ENCODE peak calls at places on chromosomes 12 and 14, in ten cellular contexts. C is hepatocyte, H is lower leg skin, G is stomach, L is Calu3, J is GM10248, X is colonic mucosa, N is GM23338, F is progenitor cell of endocrine pancreas, D is transverse colon. Z is an unnamed sample.

GRCh38 chr14:55052259-55052930 is 948 bp downstream of the MAPK1IP1L start:
- DNase-seq in X (no peak), F (no peak), H (no peak), C (peak), G (no peak), J (peak), N (peak), L (no peak), D (no peak), Z (no peak)

GRCh38 chr14:81743605-81744004 is 210.0 kb upstream of the SEL1L start:
- DNase-seq in F (no peak), L (no peak), N (no peak), C (no peak), D (no peak), H (no peak), J (no peak), G (no peak), X (no peak), Z (no peak)

GRCh38 chr12:125651625-125652024 is 586.4 kb downstream of the AACS start:
- DNase-seq in J (no peak), H (no peak), L (no peak), G (no peak), C (no peak), D (no peak), F (no peak), X (no peak), N (no peak), Z (no peak)

GRCh38 chr12:22276313-22276712 is 58.2 kb downstream of the ST8SIA1 start:
- DNase-seq in X (no peak), H (no peak), N (no peak), F (no peak), C (no peak), G (no peak), D (no peak), L (no peak), J (no peak), Z (no peak)

GRCh38 chr12:44930972-44931600 is 55.0 kb upstream of the NELL2 start:
- DNase-seq in L (no peak), X (no peak), D (no peak), N (peak), C (peak), J (peak), F (no peak), H (no peak), G (no peak), Z (no peak)

GRCh38 chr12:12240671-12241345 is 26.0 kb downstream of the LRP6 start:
- DNase-seq in H (no peak), F (no peak), X (no peak), J (no peak), G (no peak), N (no peak), L (no peak), C (no peak), D (no peak), Z (no peak)

GRCh38 chr14:21070610-21071224 is 613 bp downstream of the ARHGEF40 start:
- DNase-seq in X (peak), L (peak), G (no peak), C (peak), N (peak), H (no peak), J (peak), D (peak), F (peak), Z (peak)

GRCh38 chr12:114405449-114406271 is at the start of gene TBX5:
- DNase-seq in D (no peak), J (no peak), F (no peak), H (no peak), L (no peak), N (peak), X (no peak), G (no peak), C (peak), Z (peak)

GRCh38 chr14:69358233-69358963 is 39.7 kb downstream of the ERH start:
- DNase-seq in X (no peak), G (no peak), L (no peak), H (no peak), D (no peak), N (no peak), C (no peak), F (no peak), J (peak), Z (no peak)

GRCh38 chr12:68962855-68963455 is 30.0 kb upstream of the CPM start:
- DNase-seq in F (no peak), C (peak), X (peak), L (peak), N (no peak), D (no peak), G (no peak), J (no peak), H (no peak), Z (no peak)

GRCh38 chr12:45732250-45732649 is 2.7 kb downstream of the ARID2 start:
- DNase-seq in X (no peak), L (no peak), F (no peak), H (no peak), G (no peak), N (no peak), C (no peak), D (no peak), J (no peak), Z (no peak)

GRCh38 chr12:67034110-67034879 is 234.9 kb upstream of the CAND1 start:
- DNase-seq in X (no peak), D (no peak), H (no peak), G (peak), J (no peak), F (no peak), C (no peak), N (no peak), L (peak), Z (no peak)

GRCh38 chr14:77181603-77182437 is at the start of gene TMEM63C:
- DNase-seq in F (peak), X (peak), D (peak), C (peak), H (no peak), L (peak), N (peak), J (peak), G (peak), Z (peak)

GRCh38 chr14:100292301-100292775 is 13.9 kb downstream of the SLC25A29 start:
- DNase-seq in L (no peak), D (peak), F (no peak), G (no peak), X (no peak), N (no peak), C (no peak), J (no peak), H (no peak), Z (peak)

GRCh38 chr12:20627001-20627588 is 68.0 kb upstream of the SLCO1C1 start:
- DNase-seq in G (no peak), D (peak), X (peak), J (no peak), L (no peak), N (no peak), C (no peak), H (no peak), F (no peak), Z (no peak)

GRCh38 chr12:127455347-127456265 is 811.4 kb upstream of the TMEM132C start:
- DNase-seq in J (no peak), H (no peak), D (no peak), L (no peak), G (no peak), C (peak), X (no peak), N (peak), F (peak), Z (peak)

GRCh38 chr12:114668905-114669304 is 15.1 kb downstream of the TBX3 start:
- DNase-seq in N (peak), H (no peak), L (no peak), F (no peak), D (no peak), C (peak), J (no peak), G (no peak), X (no peak), Z (no peak)

DNA sequence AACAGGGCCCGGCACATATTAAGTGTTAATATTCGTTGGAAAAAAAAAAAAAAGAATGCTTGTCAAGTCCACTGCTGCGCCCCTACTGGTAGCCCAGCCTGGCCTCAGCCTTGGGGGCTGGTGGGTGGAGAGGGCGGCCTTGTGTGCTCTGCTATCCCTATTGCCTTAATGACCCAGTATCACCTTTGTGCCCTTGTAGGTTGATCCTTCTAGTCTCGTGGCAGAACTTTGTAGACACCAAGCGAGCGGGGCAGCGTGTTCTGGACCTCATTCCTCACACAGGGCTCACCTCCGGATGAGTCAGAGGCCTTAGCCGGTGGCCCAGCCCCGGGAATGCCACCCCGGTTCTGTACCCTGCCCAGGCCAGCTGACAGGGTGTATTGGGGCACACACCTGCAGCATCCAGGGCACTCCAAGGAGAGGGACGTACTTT is 1.8 kb upstream of the RCOR1 start:
- DNase-seq in N (peak), H (no peak), J (no peak), G (peak), D (peak), X (peak), L (peak), F (peak), C (peak), Z (peak)
- TF ChIP-seq CTCF in N (peak), H (no peak), J (peak), G (no peak), D (peak), X (no peak), L (peak), F (peak), C (peak), Z (peak)

GRCh38 chr12:92573104-92573503 is 129.7 kb upstream of the PLEKHG7 start:
- DNase-seq in C (no peak), D (no peak), H (no peak), J (no peak), F (no peak), N (no peak), G (no peak), L (peak), X (no peak), Z (no peak)

GRCh38 chr12:92571844-92572543 is 130.8 kb upstream of the PLEKHG7 start:
- DNase-seq in F (no peak), J (no peak), H (no peak), X (no peak), G (no peak), L (no peak), D (no peak), N (no peak), C (no peak), Z (no peak)

GRCh38 chr12:92568631-92569128 is 134.1 kb upstream of the PLEKHG7 start:
- DNase-seq in N (no peak), X (no peak), L (no peak), D (no peak), J (no peak), G (no peak), F (no peak), H (no peak), C (no peak), Z (no peak)

GRCh38 chr12:92571169-92571568 is 131.6 kb upstream of the PLEKHG7 start:
- DNase-seq in J (no peak), H (no peak), N (no peak), F (no peak), X (no peak), L (no peak), C (no peak), G (no peak), D (no peak), Z (no peak)

GRCh38 chr12:92570056-92570753 is 132.6 kb upstream of the PLEKHG7 start:
- DNase-seq in F (peak), L (peak), D (peak), G (peak), N (peak), J (peak), C (peak), H (peak), X (peak), Z (peak)
- TF ChIP-seq CTCF in F (peak), L (peak), D (peak), G (peak), N (peak), J (peak), C (peak), H (peak), X (peak), Z (peak)

DNA sequence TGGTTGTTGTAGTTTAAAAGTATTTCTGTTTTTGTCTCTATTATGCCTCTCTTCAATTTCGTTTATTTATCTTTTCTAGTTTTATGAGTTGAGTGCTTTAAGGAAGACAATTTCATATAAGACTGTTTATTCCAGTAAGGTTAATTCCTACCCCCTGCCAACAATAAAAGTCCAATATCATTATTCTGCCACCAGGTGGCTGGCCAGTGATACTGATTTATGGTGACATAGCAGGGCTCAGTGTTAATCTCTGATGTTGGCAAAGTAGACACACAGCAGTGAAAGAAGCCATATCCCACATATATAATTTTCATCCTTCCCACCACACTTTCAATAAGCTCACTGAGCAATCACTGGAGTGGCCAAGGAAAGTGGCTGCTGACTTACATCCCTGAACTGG is 69.0 kb upstream of the BMP4 start:
- DNase-seq in H (no peak), D (no peak), L (peak), F (no peak), N (peak), G (no peak), X (no peak), C (no peak), J (no peak), Z (no peak)
- TF ChIP-seq CTCF in H (no peak), D (peak), L (peak), F (peak), N (peak), G (no peak), X (no peak), C (peak), J (peak), Z (no peak)

GRCh38 chr14:88868558-88869159 is 44.2 kb downstream of the TTC8 start:
- DNase-seq in G (no peak), J (peak), H (no peak), D (no peak), L (no peak), N (peak), X (no peak), C (peak), F (no peak), Z (no peak)
- TF ChIP-seq CTCF in G (no peak), J (peak), H (no peak), D (peak), L (no peak), N (peak), X (no peak), C (peak), F (peak), Z (peak)

GRCh38 chr14:65959563-65960024 is 526.6 kb upstream of the CCDC196 start:
- DNase-seq in N (no peak), X (no peak), G (no peak), C (no peak), L (no peak), F (no peak), D (no peak), H (no peak), J (no peak), Z (no peak)
- TF ChIP-seq CTCF in N (no peak), X (no peak), G (no peak), C (no peak), L (no peak), F (peak), D (no peak), H (no peak), J (peak), Z (peak)

DNA sequence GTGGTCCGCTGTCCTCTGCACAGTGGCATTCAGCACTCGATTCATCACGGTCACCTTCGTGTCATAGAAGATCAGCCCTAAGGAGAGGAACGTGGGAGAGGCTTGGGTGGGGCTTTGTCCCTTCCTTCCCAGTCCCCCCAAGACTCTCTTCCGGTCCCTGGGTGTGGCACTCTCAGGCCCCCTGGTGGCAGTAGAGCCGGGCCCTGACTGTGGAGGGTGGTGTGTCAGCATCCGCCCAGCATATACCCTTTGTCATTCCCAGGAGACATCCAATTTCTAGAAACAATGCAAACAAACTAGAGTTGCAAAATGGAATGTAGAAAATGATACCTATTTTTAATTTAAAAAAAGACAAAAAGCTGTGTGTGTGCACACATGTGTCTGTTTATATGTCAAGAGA is 45.0 kb downstream of the TRAFD1 start:
- DNase-seq in H (no peak), F (no peak), J (peak), N (peak), C (no peak), D (no peak), X (no peak), L (peak), G (no peak), Z (peak)
- TF ChIP-seq CTCF in H (no peak), F (peak), J (peak), N (peak), C (peak), D (no peak), X (no peak), L (peak), G (no peak), Z (no peak)

GRCh38 chr14:90799420-90799819 is 16.8 kb downstream of the TTC7B start:
- DNase-seq in X (no peak), F (no peak), G (no peak), J (no peak), N (no peak), D (no peak), L (no peak), C (no peak), H (no peak), Z (no peak)
- TF ChIP-seq CTCF in X (no peak), F (no peak), G (no peak), J (no peak), N (no peak), D (no peak), L (no peak), C (no peak), H (no peak), Z (no peak)

DNA sequence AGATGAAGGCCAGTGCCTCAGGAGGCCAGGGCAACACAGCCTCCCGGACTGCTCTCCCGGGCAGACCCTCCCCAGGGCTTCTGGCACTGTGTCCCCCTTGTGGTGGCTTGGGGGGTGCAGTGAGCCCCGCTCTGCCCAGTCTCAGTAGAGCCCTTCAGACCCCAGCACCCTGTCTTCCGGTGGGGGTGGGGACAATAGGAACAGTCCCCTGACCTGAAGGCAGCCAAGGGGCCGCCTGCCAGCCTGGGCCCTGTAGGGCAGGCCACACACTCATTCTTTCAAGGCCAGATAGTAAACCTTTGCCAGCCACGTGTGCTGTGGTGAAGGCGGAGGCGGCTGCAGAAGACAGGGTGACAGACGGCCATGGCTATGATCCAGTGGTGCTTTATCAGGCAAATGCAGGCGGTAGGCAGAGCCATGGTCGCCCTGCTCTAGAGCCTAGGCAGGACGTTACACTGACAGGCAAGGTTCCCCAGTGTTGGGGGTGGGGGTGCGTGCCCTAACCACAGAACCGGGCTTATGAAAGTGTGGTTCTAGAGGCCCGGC is 15.0 kb downstream of the ZFYVE21 start:
- DNase-seq in H (no peak), L (no peak), G (peak), N (no peak), C (no peak), X (no peak), J (no peak), D (no peak), F (no peak), Z (no peak)
- TF ChIP-seq CTCF in H (no peak), L (peak), G (no peak), N (peak), C (no peak), X (no peak), J (no peak), D (no peak), F (no peak), Z (peak)

GRCh38 chr12:112854344-112854743 is 52.4 kb upstream of the OAS1 start:
- DNase-seq in C (no peak), J (no peak), F (no peak), G (no peak), L (no peak), X (no peak), D (no peak), N (no peak), H (no peak), Z (no peak)

GRCh38 chr12:112852810-112853209 is 54.0 kb upstream of the OAS1 start:
- DNase-seq in X (no peak), H (no peak), C (no peak), F (no peak), N (no peak), G (no peak), D (no peak), L (no peak), J (no peak), Z (no peak)

GRCh38 chr12:112858776-112859175 is 48.0 kb upstream of the OAS1 start:
- DNase-seq in H (no peak), F (no peak), N (no peak), J (no peak), L (no peak), D (no peak), G (no peak), C (no peak), X (no peak), Z (no peak)

GRCh38 chr12:112852127-112852526 is 54.6 kb upstream of the OAS1 start:
- DNase-seq in L (no peak), C (no peak), H (no peak), N (no peak), X (no peak), J (no peak), G (no peak), F (no peak), D (no peak), Z (no peak)

GRCh38 chr12:112855375-112855774 is 51.4 kb upstream of the OAS1 start:
- DNase-seq in C (no peak), D (no peak), N (peak), G (no peak), L (peak), F (no peak), H (no peak), X (no peak), J (no peak), Z (no peak)
- TF ChIP-seq CTCF in C (peak), D (no peak), N (peak), G (no peak), L (no peak), F (no peak), H (no peak), X (no peak), J (peak), Z (no peak)